ENCODE peak calls at places on chromosomes 11 and 22, in ten cellular contexts. R is endodermal cell; M is CD4-positive, alpha-beta memory T cell; Q is GM23248; H is lower lobe of right lung; C is pancreas; J is mucosa of descending colon; Z is transverse colon; V is neuronal stem cell; I is H1. K is an unnamed sample. For H3K36me3, the result is how much of the 10 kb centered on the place peaks cover.

GRCh38 chr11:126340960-126341709 is 14.4 kb upstream of the ST3GAL4 start:
- DNase-seq in Z (no peak), Q (no peak), C (no peak), I (no peak), V (no peak), M (no peak), R (no peak), H (no peak), J (peak), K (no peak)

GRCh38 chr22:49962012-49962750 is 1.6 kb downstream of the PIM3 start:
- DNase-seq in J (peak), I (peak), Q (peak), C (peak), H (peak), Z (peak), M (peak), V (peak), R (peak), K (peak)

GRCh38 chr11:118924591-118925585 is 838 bp downstream of the BCL9L start:
- DNase-seq in H (peak), C (peak), R (peak), Z (peak), Q (peak), J (peak), I (peak), V (no peak), M (peak), K (peak)

GRCh38 chr22:41446057-41446501 is 522 bp downstream of the TOB2 start:
- DNase-seq in C (peak), R (peak), J (no peak), I (no peak), H (peak), Z (peak), Q (peak), V (peak), M (no peak), K (peak)

GRCh38 chr22:49976439-49977175 is 16.0 kb downstream of the PIM3 start:
- DNase-seq in Q (no peak), J (no peak), V (no peak), M (peak), C (no peak), Z (peak), H (no peak), R (no peak), I (no peak), K (peak)

GRCh38 chr11:3939651-3940190 is 84.3 kb downstream of the STIM1 start:
- DNase-seq in R (no peak), I (no peak), H (no peak), V (no peak), C (no peak), J (no peak), Z (no peak), M (no peak), Q (peak), K (no peak)

GRCh38 chr11:12119502-12119901 is 9.1 kb downstream of the MICAL2 start:
- DNase-seq in R (no peak), I (no peak), C (no peak), H (no peak), V (no peak), J (peak), Z (no peak), M (no peak), Q (no peak), K (no peak)

GRCh38 chr11:69156673-69157155 is 979 bp downstream of the SMIM38 start:
- DNase-seq in Q (peak), J (no peak), R (no peak), V (no peak), H (peak), Z (no peak), M (no peak), I (no peak), C (no peak), K (no peak)

GRCh38 chr22:36828815-36829214 is 12.0 kb upstream of the PVALB start:
- DNase-seq in R (peak), H (no peak), Z (no peak), V (no peak), M (no peak), Q (no peak), I (no peak), J (no peak), C (no peak), K (no peak)

GRCh38 chr11:19241260-19242183 is 777 bp upstream of the E2F8 start:
- DNase-seq in V (peak), R (peak), Q (peak), C (no peak), H (peak), Z (peak), J (peak), I (peak), M (no peak), K (peak)

GRCh38 chr11:28763876-28764275 is 655.7 kb downstream of the METTL15 start:
- DNase-seq in I (no peak), Z (no peak), R (no peak), V (no peak), M (no peak), Q (peak), H (no peak), J (no peak), C (no peak), K (no peak)

GRCh38 chr11:111469200-111469599 is 43.0 kb downstream of the BTG4 start:
- DNase-seq in C (no peak), Z (no peak), J (no peak), V (no peak), R (no peak), I (no peak), M (no peak), H (no peak), Q (peak), K (no peak)

GRCh38 chr11:17208257-17208999 is 642 bp upstream of the PIK3C2A start:
- DNase-seq in Q (peak), H (no peak), C (peak), J (no peak), V (peak), I (no peak), M (peak), Z (peak), R (peak), K (no peak)

GRCh38 chr11:44945639-44946038 is 5.0 kb downstream of the TP53I11 start:
- DNase-seq in Q (no peak), C (no peak), H (no peak), V (no peak), Z (no peak), M (no peak), R (no peak), I (no peak), J (no peak), K (no peak)

GRCh38 chr22:30160926-30161546 is 80.8 kb downstream of the HORMAD2 start:
- DNase-seq in R (no peak), J (no peak), H (no peak), I (no peak), C (no peak), Z (no peak), V (no peak), Q (no peak), M (no peak), K (no peak)

GRCh38 chr22:24067587-24068376 is 56.7 kb downstream of the CABIN1 start:
- DNase-seq in V (no peak), C (peak), Z (peak), J (peak), M (no peak), R (no peak), H (no peak), Q (no peak), I (no peak), K (no peak)

GRCh38 chr11:64306876-64307622 is 1.7 kb downstream of the ESRRA start:
- DNase-seq in V (no peak), J (peak), H (peak), M (no peak), R (peak), Z (peak), Q (peak), I (no peak), C (no peak), K (peak)

GRCh38 chr11:98564881-98565280 is 455.9 kb upstream of the CNTN5 start:
- DNase-seq in V (peak), H (no peak), Z (no peak), R (no peak), I (no peak), J (no peak), C (no peak), M (no peak), Q (no peak), K (no peak)

GRCh38 chr22:39527481-39527961 is 5.0 kb downstream of the RPS19BP1 start:
- DNase-seq in Z (peak), R (no peak), V (no peak), M (no peak), H (peak), C (no peak), I (no peak), Q (no peak), J (peak), K (no peak)

GRCh38 chr11:65434057-65434666 is 11.6 kb downstream of the NEAT1 start:
- DNase-seq in V (no peak), H (no peak), I (no peak), J (no peak), M (no peak), R (peak), C (no peak), Z (peak), Q (peak), K (no peak)

GRCh38 chr11:70826541-70826943 is 425.8 kb downstream of the SHANK2 start:
- DNase-seq in R (peak), I (peak), Z (no peak), C (no peak), H (no peak), M (no peak), J (no peak), Q (peak), V (peak), K (peak)

GRCh38 chr22:43992331-43992821 is 31.7 kb upstream of the PARVB start:
- DNase-seq in J (no peak), C (no peak), Z (no peak), R (no peak), I (no peak), H (peak), V (no peak), M (no peak), Q (peak), K (peak)

GRCh38 chr11:64675417-64676252 is 47.4 kb downstream of the NRXN2 start:
- DNase-seq in H (no peak), M (no peak), V (no peak), Z (no peak), R (no peak), Q (peak), J (no peak), C (no peak), I (no peak), K (peak)

GRCh38 chr11:120248551-120249278 is 8.8 kb downstream of the POU2F3 start:
- DNase-seq in J (no peak), R (no peak), C (no peak), H (no peak), M (no peak), V (no peak), I (no peak), Q (peak), Z (no peak), K (peak)

GRCh38 chr11:75103380-75104026 is 6.8 kb upstream of the OR2AT4 start:
- DNase-seq in M (no peak), Q (peak), I (no peak), C (no peak), J (no peak), H (no peak), V (no peak), R (no peak), Z (no peak), K (peak)

GRCh38 chr22:24106385-24107381 is 74.6 kb upstream of the SUSD2 start:
- DNase-seq in J (peak), C (no peak), Q (no peak), H (peak), M (peak), I (peak), V (no peak), R (no peak), Z (peak), K (no peak)

GRCh38 chr11:31987118-31988005 is 103.5 kb upstream of the RCN1 start:
- DNase-seq in H (no peak), Q (peak), J (no peak), I (peak), Z (no peak), C (no peak), M (no peak), V (peak), R (peak), K (no peak)

GRCh38 chr11:9385288-9385902 is 943 bp downstream of the IPO7 start:
- DNase-seq in R (no peak), Z (no peak), J (no peak), C (peak), M (no peak), Q (no peak), V (no peak), H (no peak), I (no peak), K (peak)

GRCh38 chr22:17549655-17550054 is 13.6 kb upstream of the SLC25A18 start:
- DNase-seq in Q (no peak), Z (no peak), H (no peak), J (no peak), V (no peak), I (no peak), R (no peak), M (no peak), C (no peak), K (no peak)

GRCh38 chr22:17549183-17549582 is 14.1 kb upstream of the SLC25A18 start:
- DNase-seq in R (no peak), J (no peak), Q (no peak), C (no peak), Z (no peak), H (no peak), M (no peak), I (no peak), V (no peak), K (peak)

GRCh38 chr22:17552737-17553136 is 10.6 kb upstream of the SLC25A18 start:
- DNase-seq in H (peak), R (no peak), M (no peak), I (no peak), Z (no peak), V (no peak), C (no peak), J (no peak), Q (no peak), K (no peak)

GRCh38 chr22:17547995-17548755 is 15.1 kb upstream of the SLC25A18 start:
- DNase-seq in Q (no peak), I (no peak), H (no peak), R (no peak), M (no peak), Z (no peak), J (no peak), C (no peak), V (no peak), K (peak)

GRCh38 chr22:17548756-17549035 is 14.6 kb upstream of the SLC25A18 start:
- DNase-seq in C (no peak), Z (no peak), H (no peak), M (no peak), I (no peak), R (no peak), V (no peak), J (no peak), Q (no peak), K (no peak)
- H3K36me3 ChIP-seq in C (under half), Z (under half), H (under half), M (under half), I (under half), R (half or more), V (half or more), J (under half), Q (under half), K (under half)

GRCh38 chr11:116930177-116930576 is 92.8 kb upstream of the APOA1 start:
- DNase-seq in M (peak), R (peak), I (no peak), V (no peak), H (no peak), Q (peak), C (no peak), J (no peak), Z (peak), K (peak)

GRCh38 chr11:116929393-116930090 is 92.1 kb upstream of the APOA1 start:
- DNase-seq in Z (no peak), J (no peak), H (no peak), V (no peak), M (no peak), Q (peak), I (no peak), R (no peak), C (no peak), K (no peak)

GRCh38 chr11:116928102-116928777 is 90.8 kb upstream of the APOA1 start:
- DNase-seq in J (no peak), R (no peak), Z (no peak), I (no peak), H (no peak), V (no peak), Q (no peak), C (no peak), M (peak), K (no peak)

GRCh38 chr11:116927163-116927772 is 89.8 kb upstream of the APOA1 start:
- DNase-seq in C (no peak), R (no peak), Q (peak), H (no peak), V (no peak), Z (peak), J (no peak), I (no peak), M (peak), K (no peak)

DNA sequence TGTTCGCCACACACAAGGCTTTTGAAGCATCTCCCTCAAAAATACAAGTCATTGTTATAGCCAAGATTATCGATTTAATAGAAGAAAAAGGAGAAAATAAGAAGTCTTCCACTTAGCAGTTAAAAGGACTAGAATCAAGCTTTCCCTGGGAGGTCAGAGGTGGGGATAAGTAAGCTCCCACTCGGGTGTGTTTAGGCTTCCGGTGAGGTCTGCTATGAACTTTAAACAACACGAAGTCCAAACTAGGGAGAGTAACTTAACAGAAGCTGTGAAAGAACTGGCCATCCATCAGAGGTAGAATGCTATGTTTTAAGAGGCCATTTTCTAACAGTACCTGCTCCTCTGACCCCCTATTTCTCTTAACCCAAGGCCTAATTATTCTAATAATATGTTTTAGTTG is 91.4 kb upstream of the APOA1 start:
- DNase-seq in M (peak), R (no peak), H (no peak), V (no peak), I (no peak), Q (no peak), J (no peak), Z (no peak), C (no peak), K (no peak)
- H3K4me3 ChIP-seq in M (no peak), R (no peak), H (no peak), V (no peak), I (no peak), Q (no peak), J (no peak), Z (no peak), C (no peak), K (no peak)

DNA sequence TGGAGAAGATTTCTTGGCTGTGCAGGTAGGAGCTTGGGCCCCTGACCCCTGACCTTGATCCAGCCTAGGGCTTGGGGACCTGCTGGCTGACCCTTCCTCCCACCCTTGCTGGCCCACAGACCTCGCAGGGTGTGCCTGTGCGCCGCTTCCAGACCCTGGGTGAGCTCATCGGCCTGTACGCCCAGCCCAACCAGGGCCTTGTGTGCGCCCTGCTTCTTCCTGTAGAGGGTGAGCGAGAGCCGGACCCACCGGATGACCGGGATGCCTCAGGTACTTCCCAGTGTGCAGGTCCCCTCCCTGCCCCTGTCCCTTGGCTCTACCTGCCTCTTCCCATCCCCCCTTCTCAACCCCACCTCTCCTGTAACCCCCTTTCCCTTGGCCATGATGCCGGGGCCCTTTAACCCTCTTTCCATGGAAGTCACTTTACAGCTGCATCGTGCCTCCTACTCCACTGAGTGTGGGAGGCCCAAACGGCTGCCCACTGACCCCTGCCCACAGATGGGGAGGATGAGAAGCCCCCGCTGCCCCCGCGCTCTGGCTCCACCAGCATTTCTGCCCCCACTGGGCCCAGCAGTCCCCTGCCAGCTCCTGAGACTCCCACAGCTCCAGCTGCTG is 3.8 kb downstream of the INPPL1 start:
- DNase-seq in H (no peak), M (no peak), Z (no peak), Q (peak), V (no peak), J (no peak), R (peak), I (no peak), C (no peak), K (peak)
- H3K36me3 ChIP-seq in H (half or more), M (under half), Z (under half), Q (under half), V (under half), J (under half), R (half or more), I (under half), C (under half), K (half or more)

GRCh38 chr11:1570001-1570453 is 2.0 kb downstream of the DUSP8 start:
- DNase-seq in Q (no peak), C (peak), V (no peak), J (peak), M (no peak), Z (no peak), I (no peak), R (peak), H (no peak), K (peak)
- H3K4me3 ChIP-seq in Q (no peak), C (peak), V (no peak), J (no peak), M (no peak), Z (no peak), I (no peak), R (no peak), H (no peak), K (no peak)

GRCh38 chr11:127859941-127860354 is 727.4 kb downstream of the ETS1 start:
- DNase-seq in J (no peak), Z (no peak), V (no peak), R (no peak), M (no peak), Q (peak), C (no peak), H (no peak), I (no peak), K (no peak)
- H3K36me3 ChIP-seq in J (under half), Z (under half), V (under half), R (under half), M (under half), Q (under half), C (under half), H (under half), I (under half), K (under half)

GRCh38 chr11:102316505-102316904 is 779 bp upstream of the BIRC3 start:
- DNase-seq in Z (no peak), R (no peak), M (peak), I (no peak), C (no peak), Q (no peak), V (no peak), J (no peak), H (no peak), K (no peak)

GRCh38 chr11:102312656-102313055 is 4.6 kb upstream of the BIRC3 start:
- DNase-seq in V (no peak), C (no peak), Z (no peak), R (no peak), I (no peak), J (no peak), Q (peak), M (no peak), H (no peak), K (no peak)

GRCh38 chr11:102314784-102315183 is 2.5 kb upstream of the BIRC3 start:
- DNase-seq in R (no peak), Z (no peak), Q (no peak), C (no peak), V (no peak), J (no peak), I (no peak), M (no peak), H (no peak), K (no peak)

GRCh38 chr11:102309621-102310541 is 7.4 kb upstream of the BIRC3 start:
- DNase-seq in M (no peak), C (no peak), V (no peak), J (no peak), H (no peak), I (peak), R (peak), Q (peak), Z (no peak), K (no peak)

GRCh38 chr11:102313225-102313940 is 3.9 kb upstream of the BIRC3 start:
- DNase-seq in Z (no peak), J (no peak), C (no peak), R (no peak), I (no peak), V (no peak), H (no peak), Q (no peak), M (no peak), K (no peak)
- H3K4me3 ChIP-seq in Z (peak), J (no peak), C (no peak), R (no peak), I (no peak), V (no peak), H (peak), Q (peak), M (peak), K (peak)

DNA sequence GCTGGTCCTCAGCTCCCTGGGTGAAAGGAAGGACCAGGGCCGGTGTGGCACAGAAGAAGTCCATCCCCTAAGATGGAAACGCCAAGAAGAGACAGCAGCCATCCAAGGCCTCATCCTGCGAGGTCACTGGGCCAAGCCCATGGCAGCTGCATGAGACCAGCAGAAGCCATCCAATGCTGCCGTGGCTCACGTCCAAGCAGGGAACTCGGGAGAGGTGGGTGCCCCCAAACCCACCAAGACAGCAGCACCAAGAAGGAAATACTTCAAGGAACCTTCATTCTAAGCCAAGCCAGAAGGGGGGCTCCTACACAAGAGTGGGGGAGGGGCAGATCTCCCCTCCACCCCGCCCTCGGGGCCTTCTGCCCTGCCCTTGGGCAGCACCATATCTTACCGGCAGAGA is 49.6 kb downstream of the IGSF9B start:
- DNase-seq in V (no peak), H (peak), J (no peak), M (no peak), R (no peak), C (no peak), Q (no peak), Z (no peak), I (no peak), K (no peak)
- H3K36me3 ChIP-seq in V (under half), H (under half), J (under half), M (under half), R (under half), C (under half), Q (under half), Z (under half), I (under half), K (under half)

GRCh38 chr22:28907311-28908008 is 24.1 kb downstream of the ZNRF3 start:
- DNase-seq in J (no peak), Z (no peak), Q (no peak), I (no peak), V (no peak), C (no peak), M (no peak), H (no peak), R (no peak), K (no peak)
- H3K4me3 ChIP-seq in J (no peak), Z (no peak), Q (no peak), I (no peak), V (no peak), C (no peak), M (no peak), H (no peak), R (no peak), K (no peak)

K was measured in osteoblast.